ENCODE peak calls at places on chromosomes 6 and 20, in eight cellular contexts. F is right atrium auricular region; T is CD4-positive, alpha-beta memory T cell; V is T-helper 17 cell; P is fibroblast of lung; S is H9; B is tibial nerve; I is sigmoid colon. R is an unnamed sample. For H3K9me3, the result is how much of the 10 kb centered on the place peaks cover.

GRCh38 chr20:32828029-32828666 is 8.4 kb downstream of the MAPRE1 start:
- DNase-seq in F (no peak), T (no peak), V (no peak), P (peak), S (no peak), B (no peak), I (peak), R (no peak)

GRCh38 chr6:41677430-41678045 is 39.3 kb downstream of the MDFI start:
- DNase-seq in F (no peak), T (no peak), V (no peak), P (no peak), S (no peak), B (no peak), I (no peak), R (no peak)

GRCh38 chr20:40805592-40805991 is 116.6 kb upstream of the MAFB start:
- DNase-seq in F (no peak), T (no peak), V (no peak), P (no peak), S (peak), B (no peak), I (no peak), R (no peak)

GRCh38 chr6:149831380-149831820 is 32.8 kb downstream of the LRP11 start:
- DNase-seq in F (no peak), T (no peak), V (no peak), P (no peak), S (no peak), B (no peak), I (no peak), R (no peak)

GRCh38 chr6:21596379-21597242 is 3.1 kb downstream of the SOX4 start:
- DNase-seq in F (peak), T (peak), V (peak), P (peak), S (peak), B (no peak), I (peak), R (peak)

GRCh38 chr20:63080411-63080810 is 73.6 kb upstream of the BHLHE23 start:
- DNase-seq in F (no peak), T (no peak), V (peak), P (no peak), S (no peak), B (no peak), I (peak), R (no peak)

GRCh38 chr20:1062334-1063015 is 55.9 kb upstream of the PSMF1 start:
- DNase-seq in F (no peak), T (no peak), V (no peak), P (no peak), S (no peak), B (no peak), I (no peak), R (no peak)

GRCh38 chr20:44097521-44098255 is 89.3 kb downstream of the JPH2 start:
- DNase-seq in F (no peak), T (no peak), V (no peak), P (peak), S (no peak), B (no peak), I (peak), R (no peak)

GRCh38 chr6:31888281-31889258 is 8.9 kb downstream of the EHMT2 start:
- DNase-seq in F (no peak), T (peak), V (peak), P (no peak), S (peak), B (no peak), I (no peak), R (peak)

GRCh38 chr6:35757461-35758123 is 18.8 kb upstream of the CLPSL2 start:
- DNase-seq in F (no peak), T (no peak), V (no peak), P (peak), S (peak), B (no peak), I (no peak), R (peak)

GRCh38 chr6:30399390-30400058 is 54.6 kb downstream of the RPP21 start:
- DNase-seq in F (no peak), T (no peak), V (no peak), P (peak), S (no peak), B (no peak), I (no peak), R (no peak)

GRCh38 chr6:85252552-85252951 is 197.3 kb upstream of the NT5E start:
- DNase-seq in F (no peak), T (no peak), V (no peak), P (no peak), S (no peak), B (no peak), I (no peak), R (no peak)
- H3K9me3 ChIP-seq in F (under half), T (under half), V (under half), P (under half), S (under half), B (under half), I (under half), R (under half)

GRCh38 chr20:59673998-59674445 is 69.7 kb downstream of the PHACTR3 start:
- DNase-seq in F (peak), T (no peak), V (no peak), P (no peak), S (no peak), B (no peak), I (no peak), R (no peak)

GRCh38 chr20:59676877-59677140 is 72.5 kb downstream of the PHACTR3 start:
- DNase-seq in F (peak), T (no peak), V (no peak), P (no peak), S (no peak), B (no peak), I (no peak), R (no peak)

GRCh38 chr20:59677586-59677985 is 73.2 kb downstream of the PHACTR3 start:
- DNase-seq in F (no peak), T (no peak), V (no peak), P (no peak), S (no peak), B (no peak), I (no peak), R (no peak)

GRCh38 chr20:59678286-59678685 is 73.9 kb downstream of the PHACTR3 start:
- DNase-seq in F (peak), T (no peak), V (no peak), P (no peak), S (no peak), B (no peak), I (no peak), R (no peak)

GRCh38 chr20:59676126-59676876 is 72.0 kb downstream of the PHACTR3 start:
- DNase-seq in F (peak), T (no peak), V (no peak), P (no peak), S (no peak), B (no peak), I (no peak), R (no peak)
- H3K9me3 ChIP-seq in F (under half), T (under half), V (under half), P (under half), S (under half), B (under half), I (under half), R (under half)

GRCh38 chr6:58290177-58290576 is 972.7 kb downstream of the PRIM2 start:
- DNase-seq in F (no peak), T (no peak), V (no peak), P (no peak), S (no peak), B (no peak), I (no peak), R (no peak)
- H3K9me3 ChIP-seq in F (under half), T (under half), V (under half), P (under half), S (half or more), B (under half), I (under half), R (under half)

GRCh38 chr6:159473435-159473834 is 219.6 kb downstream of the SOD2 start:
- DNase-seq in F (no peak), T (no peak), V (no peak), P (no peak), S (no peak), B (no peak), I (peak), R (no peak)
- H3K9me3 ChIP-seq in F (under half), T (under half), V (under half), P (under half), S (under half), B (under half), I (under half), R (under half)

GRCh38 chr6:23081701-23082100 is 512.3 kb downstream of the HDGFL1 start:
- DNase-seq in F (no peak), T (no peak), V (no peak), P (no peak), S (peak), B (no peak), I (no peak), R (no peak)
- H3K9me3 ChIP-seq in F (under half), T (under half), V (under half), P (under half), S (under half), B (under half), I (under half), R (under half)

GRCh38 chr20:56166781-56167465 is 81.6 kb upstream of the MC3R start:
- DNase-seq in F (no peak), T (no peak), V (no peak), P (no peak), S (no peak), B (no peak), I (no peak), R (no peak)
- H3K9me3 ChIP-seq in F (under half), T (under half), V (under half), P (under half), S (half or more), B (under half), I (under half), R (under half)

R was measured in CD4-positive, CD25-positive, alpha-beta regulatory T cell.